ENCODE peak calls at places on chromosomes 1 and 21, in four cellular contexts. C, G, P and U are unnamed samples.

GRCh38 chr1:216815239-216815955 is 92.2 kb upstream of the ESRRG start:
- DNase-seq in C (no peak), G (no peak), P (no peak), U (no peak)

GRCh38 chr1:71964188-71964587 is 318.2 kb downstream of the NEGR1 start:
- DNase-seq in C (no peak), G (no peak), P (peak), U (no peak)

GRCh38 chr1:7488475-7488842 is 282.6 kb upstream of the VAMP3 start:
- DNase-seq in C (no peak), G (no peak), P (no peak), U (no peak)

GRCh38 chr1:183822081-183822611 is 17.2 kb downstream of the RGL1 start:
- DNase-seq in C (no peak), G (no peak), P (no peak), U (no peak)

GRCh38 chr1:9252999-9253398 is 18.4 kb downstream of the H6PD start:
- DNase-seq in C (no peak), G (no peak), P (no peak), U (peak)

GRCh38 chr1:43492816-43493215 is 37.9 kb upstream of the PTPRF start:
- DNase-seq in C (no peak), G (no peak), P (no peak), U (no peak)

GRCh38 chr21:21018841-21019240 is 20.6 kb downstream of the NCAM2 start:
- DNase-seq in C (no peak), G (no peak), P (no peak), U (no peak)

GRCh38 chr1:3074297-3074741 is 5.3 kb downstream of the PRDM16 start:
- DNase-seq in C (peak), G (no peak), P (no peak), U (no peak)

GRCh38 chr1:42849944-42850343 is 3.5 kb downstream of the ZNF691 start:
- DNase-seq in C (no peak), G (no peak), P (no peak), U (no peak)

DNA sequence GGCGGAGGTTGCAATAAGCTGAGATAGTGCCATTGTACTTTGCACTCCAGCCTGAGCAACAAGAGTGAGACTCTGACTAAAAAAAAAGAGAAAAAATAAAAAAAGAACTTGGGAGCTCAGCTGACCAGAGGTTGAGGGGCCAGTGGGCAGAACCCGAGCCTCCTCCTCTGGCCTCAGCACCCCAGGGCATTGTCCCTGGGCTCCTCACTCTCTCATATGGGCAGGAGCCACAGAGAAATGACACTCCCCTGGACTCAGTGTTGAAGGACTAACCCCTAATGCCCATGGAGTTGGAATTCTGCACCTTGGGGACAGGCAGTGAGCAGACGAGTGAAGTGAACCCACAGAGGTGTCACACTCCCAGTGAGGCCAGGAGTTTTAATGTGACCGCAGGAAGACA is 5.8 kb downstream of the OLIG2 start:
- DNase-seq in C (no peak), G (no peak), P (no peak), U (no peak)
- TF ChIP-seq SUZ12 in C (no peak), G (no peak), P (no peak), U (no peak)

GRCh38 chr21:42532466-42533181 is 19.0 kb downstream of the SLC37A1 start:
- DNase-seq in C (no peak), G (no peak), P (no peak), U (no peak)
- TF ChIP-seq SUZ12 in C (no peak), G (no peak), P (no peak), U (no peak)

GRCh38 chr21:42724226-42724920 is 71.0 kb downstream of the PDE9A start:
- DNase-seq in C (no peak), G (no peak), P (no peak), U (no peak)
- TF ChIP-seq SUZ12 in C (no peak), G (no peak), P (no peak), U (no peak)

GRCh38 chr1:16122916-16123315 is 33.0 kb downstream of the EPHA2 start:
- DNase-seq in C (no peak), G (peak), P (no peak), U (no peak)
- TF ChIP-seq SUZ12 in C (no peak), G (no peak), P (no peak), U (no peak)

GRCh38 chr1:203089651-203090045 is 3.8 kb upstream of the MYOG start:
- DNase-seq in C (peak), G (no peak), P (no peak), U (no peak)

GRCh38 chr1:203089001-203089650 is 3.3 kb upstream of the MYOG start:
- DNase-seq in C (peak), G (no peak), P (no peak), U (no peak)

GRCh38 chr1:203090667-203091320 is 5.0 kb upstream of the MYOG start:
- DNase-seq in C (peak), G (no peak), P (no peak), U (no peak)

GRCh38 chr1:203086992-203087763 is 1.4 kb upstream of the MYOG start:
- DNase-seq in C (peak), G (no peak), P (peak), U (no peak)

GRCh38 chr1:203088441-203088840 is 2.6 kb upstream of the MYOG start:
- DNase-seq in C (no peak), G (no peak), P (no peak), U (no peak)
- TF ChIP-seq SUZ12 in C (no peak), G (no peak), P (no peak), U (no peak)

GRCh38 chr21:25733859-25734653 is 648 bp downstream of the ATP5PF start:
- DNase-seq in C (no peak), G (no peak), P (no peak), U (peak)
- TF ChIP-seq SUZ12 in C (no peak), G (no peak), P (no peak), U (no peak)

DNA sequence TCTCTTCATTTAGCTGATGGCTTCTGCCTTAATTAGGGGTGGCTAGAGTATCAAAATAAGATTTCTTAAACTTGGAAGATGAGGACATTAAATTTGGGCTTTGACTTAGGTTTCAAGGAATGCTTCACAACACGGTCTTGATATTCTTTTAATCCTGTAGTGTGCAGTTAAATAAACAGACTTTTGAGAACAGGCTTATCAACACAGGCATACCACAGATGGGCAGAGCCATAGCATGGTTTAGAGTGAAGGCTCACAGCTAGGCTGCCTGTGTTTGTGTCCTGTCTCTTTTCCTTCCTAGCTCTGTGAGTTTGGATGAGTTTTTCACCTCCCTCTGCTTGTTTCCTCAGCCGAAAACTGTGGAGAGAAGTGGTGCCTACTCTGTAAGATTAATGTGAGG is 102.3 kb upstream of the IPO9 start:
- DNase-seq in C (no peak), G (no peak), P (no peak), U (no peak)
- TF ChIP-seq SUZ12 in C (no peak), G (no peak), P (no peak), U (no peak)

GRCh38 chr21:46549650-46550049 is 55.2 kb downstream of the S100B start:
- DNase-seq in C (no peak), G (no peak), P (no peak), U (no peak)
- TF ChIP-seq SUZ12 in C (no peak), G (no peak), P (no peak), U (no peak)